ENCODE peak calls at places on chromosome 2, in four cellular contexts. One of them, this sample, is unnamed.
A peak's percentile ranks its signal among the peaks of the same experiment; 100 is the strongest.

GRCh38 chr2:152864601-152865000 is 146.2 kb downstream of the ARL6IP6 start:
- DNase-seq in endothelial cell of umbilical vein: no peak
- DNase-seq in colonic mucosa: no peak
- DNase-seq in esophagus squamous epithelium: no peak
- DNase-seq in this sample: no peak

GRCh38 chr2:152222975-152223638 is 47.5 kb upstream of the STAM2 start:
- DNase-seq in esophagus squamous epithelium: no peak
- DNase-seq in colonic mucosa: peak; percentile 58
- DNase-seq in endothelial cell of umbilical vein: peak; percentile 81
- DNase-seq in this sample: no peak

GRCh38 chr2:195710407-195710806 is 53.4 kb downstream of the SLC39A10 start:
- DNase-seq in esophagus squamous epithelium: no peak
- DNase-seq in endothelial cell of umbilical vein: no peak
- DNase-seq in colonic mucosa: no peak
- DNase-seq in this sample: no peak

GRCh38 chr2:209113030-209113429 is 310.8 kb upstream of the MAP2 start:
- DNase-seq in endothelial cell of umbilical vein: no peak
- DNase-seq in colonic mucosa: no peak
- DNase-seq in esophagus squamous epithelium: no peak
- DNase-seq in this sample: no peak

GRCh38 chr2:236889081-236889780 is 196.5 kb upstream of the COPS8 start:
- DNase-seq in endothelial cell of umbilical vein: peak; percentile 93
- DNase-seq in colonic mucosa: no peak
- DNase-seq in esophagus squamous epithelium: no peak
- DNase-seq in this sample: no peak

GRCh38 chr2:157777425-157777824 is 98.7 kb downstream of the ACVR1 start:
- DNase-seq in colonic mucosa: peak; percentile 45
- DNase-seq in esophagus squamous epithelium: no peak
- DNase-seq in endothelial cell of umbilical vein: peak; percentile 74
- DNase-seq in this sample: peak; percentile 70

GRCh38 chr2:23107341-23107941 is 277.5 kb upstream of the KLHL29 start:
- DNase-seq in esophagus squamous epithelium: no peak
- DNase-seq in endothelial cell of umbilical vein: no peak
- DNase-seq in colonic mucosa: no peak
- DNase-seq in this sample: no peak

GRCh38 chr2:101307950-101308431 is 510 bp downstream of the RNF149 start:
- DNase-seq in colonic mucosa: peak; percentile 39
- DNase-seq in endothelial cell of umbilical vein: no peak
- DNase-seq in esophagus squamous epithelium: no peak
- DNase-seq in this sample: no peak

GRCh38 chr2:97645112-97645699 is 656 bp upstream of the COX5B start:
- DNase-seq in esophagus squamous epithelium: no peak
- DNase-seq in colonic mucosa: no peak
- DNase-seq in endothelial cell of umbilical vein: no peak
- DNase-seq in this sample: no peak

GRCh38 chr2:12824771-12825363 is 108.1 kb downstream of the TRIB2 start:
- DNase-seq in colonic mucosa: peak; percentile 25
- DNase-seq in endothelial cell of umbilical vein: no peak
- DNase-seq in esophagus squamous epithelium: no peak
- DNase-seq in this sample: no peak

GRCh38 chr2:77590298-77590917 is 68.2 kb upstream of the LRRTM4 start:
- DNase-seq in esophagus squamous epithelium: no peak
- DNase-seq in endothelial cell of umbilical vein: no peak
- DNase-seq in colonic mucosa: no peak
- DNase-seq in this sample: no peak

GRCh38 chr2:130864830-130865229 is 28.1 kb downstream of the ARHGEF4 start:
- DNase-seq in colonic mucosa: peak; percentile 42
- DNase-seq in esophagus squamous epithelium: no peak
- DNase-seq in endothelial cell of umbilical vein: no peak
- DNase-seq in this sample: no peak

GRCh38 chr2:12883911-12884310 is 167.2 kb downstream of the TRIB2 start:
- DNase-seq in esophagus squamous epithelium: no peak
- DNase-seq in endothelial cell of umbilical vein: no peak
- DNase-seq in colonic mucosa: no peak
- DNase-seq in this sample: no peak

DNA sequence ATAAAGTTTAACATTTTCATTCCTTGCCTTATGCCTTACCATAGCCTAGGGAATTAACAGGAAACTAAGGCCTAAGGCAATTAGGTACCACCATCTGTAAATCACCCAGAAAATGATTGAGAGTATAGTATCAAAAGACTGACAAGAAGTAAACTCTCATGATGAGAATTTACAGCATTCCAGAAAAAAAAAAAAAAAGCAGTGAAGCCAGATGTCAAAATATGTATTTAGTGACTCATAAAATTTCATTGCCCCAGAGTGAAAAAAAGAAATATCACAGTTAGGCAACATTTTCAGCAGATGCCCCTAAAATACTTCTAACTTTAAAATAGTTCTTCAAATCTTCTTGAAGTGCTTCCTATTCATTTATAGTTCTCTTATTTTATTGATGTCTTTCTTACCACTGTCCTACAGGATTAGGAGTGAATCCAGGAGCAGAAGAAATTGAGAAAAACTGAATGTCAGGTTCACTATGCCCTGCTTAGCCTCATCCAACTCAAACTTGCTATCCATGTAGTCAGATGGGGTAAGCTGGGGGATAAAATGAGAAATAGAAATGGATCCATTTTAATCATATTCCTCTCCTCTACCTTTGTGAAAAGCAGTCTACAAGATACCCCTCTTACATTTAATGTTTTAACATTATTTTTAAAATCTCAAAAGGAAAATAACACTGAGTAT is 57.3 kb upstream of the TANK start:
- DNase-seq in endothelial cell of umbilical vein: peak; percentile 60
- DNase-seq in esophagus squamous epithelium: no peak
- DNase-seq in colonic mucosa: no peak
- DNase-seq in this sample: no peak
- H3K4me3 ChIP-seq in endothelial cell of umbilical vein: no peak overlapping the region
- H3K4me3 ChIP-seq in esophagus squamous epithelium: no peak overlapping the region
- H3K4me3 ChIP-seq in colonic mucosa: no peak overlapping the region
- H3K4me3 ChIP-seq in this sample: no peak overlapping the region

GRCh38 chr2:240569523-240569997 is 1.3 kb downstream of the RNPEPL1 start:
- DNase-seq in colonic mucosa: no peak
- DNase-seq in endothelial cell of umbilical vein: no peak
- DNase-seq in esophagus squamous epithelium: no peak
- DNase-seq in this sample: peak; percentile 7

GRCh38 chr2:240571314-240571973 is 3.2 kb downstream of the RNPEPL1 start:
- DNase-seq in esophagus squamous epithelium: no peak
- DNase-seq in colonic mucosa: no peak
- DNase-seq in endothelial cell of umbilical vein: no peak
- DNase-seq in this sample: peak; percentile 58

GRCh38 chr2:240568678-240569522 is 616 bp downstream of the RNPEPL1 start:
- DNase-seq in esophagus squamous epithelium: no peak
- DNase-seq in endothelial cell of umbilical vein: peak; percentile 59
- DNase-seq in colonic mucosa: peak; percentile 57
- DNase-seq in this sample: no peak

GRCh38 chr2:240570531-240571313 is 2.4 kb downstream of the RNPEPL1 start:
- DNase-seq in esophagus squamous epithelium: no peak
- DNase-seq in endothelial cell of umbilical vein: no peak
- DNase-seq in colonic mucosa: no peak
- DNase-seq in this sample: peak; percentile 56

DNA sequence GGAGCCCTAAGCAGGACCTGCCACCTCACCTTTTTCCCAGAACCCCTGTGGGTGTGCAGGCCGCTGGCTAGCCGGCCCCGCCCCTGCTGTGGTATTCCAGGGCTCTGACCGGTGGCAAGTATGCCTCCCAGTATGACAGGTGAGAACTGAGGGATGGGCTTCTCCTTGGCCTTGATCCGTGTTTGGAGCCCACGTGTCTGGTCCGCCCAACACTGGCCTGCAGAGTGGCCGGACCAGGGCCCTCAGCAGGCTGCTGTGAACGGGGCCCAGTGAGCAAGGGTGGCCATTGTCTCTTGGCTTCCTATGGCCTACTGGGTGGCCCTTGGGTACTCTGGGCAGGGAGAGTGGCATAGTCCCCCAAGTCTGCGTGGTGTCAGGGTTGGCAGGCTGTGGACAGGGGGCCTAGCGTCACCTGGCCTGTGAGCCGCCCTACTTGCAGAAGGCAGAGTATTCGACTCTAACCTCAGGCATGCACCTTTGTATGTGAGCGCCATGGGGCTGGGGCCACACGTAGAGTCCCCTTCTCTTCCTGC is 1.8 kb downstream of the RNPEPL1 start:
- DNase-seq in endothelial cell of umbilical vein: no peak
- DNase-seq in colonic mucosa: no peak
- DNase-seq in esophagus squamous epithelium: no peak
- DNase-seq in this sample: peak; percentile 5
- H3K4me1 ChIP-seq in endothelial cell of umbilical vein: peaks cover 32% of the 10 kb centered on the region
- H3K4me1 ChIP-seq in colonic mucosa: peaks cover 30% of the 10 kb centered on the region
- H3K4me1 ChIP-seq in esophagus squamous epithelium: peaks cover 56% of the 10 kb centered on the region
- H3K4me1 ChIP-seq in this sample: peaks cover 31% of the 10 kb centered on the region

GRCh38 chr2:229378386-229378785 is 107.3 kb upstream of the PID1 start:
- DNase-seq in esophagus squamous epithelium: no peak
- DNase-seq in endothelial cell of umbilical vein: no peak
- DNase-seq in colonic mucosa: no peak
- DNase-seq in this sample: no peak
- H3K4me3 ChIP-seq in esophagus squamous epithelium: no peak overlapping the region
- H3K4me3 ChIP-seq in endothelial cell of umbilical vein: no peak overlapping the region
- H3K4me3 ChIP-seq in colonic mucosa: no peak overlapping the region
- H3K4me3 ChIP-seq in this sample: no peak overlapping the region

GRCh38 chr2:37667704-37668103 is 3.7 kb downstream of the CDC42EP3 start:
- DNase-seq in endothelial cell of umbilical vein: no peak
- DNase-seq in esophagus squamous epithelium: no peak
- DNase-seq in colonic mucosa: no peak
- DNase-seq in this sample: no peak
- H3K4me1 ChIP-seq in endothelial cell of umbilical vein: peaks cover 44% of the 10 kb centered on the region
- H3K4me1 ChIP-seq in esophagus squamous epithelium: no peaks in the 10 kb centered on the region
- H3K4me1 ChIP-seq in colonic mucosa: peaks cover 6% of the 10 kb centered on the region
- H3K4me1 ChIP-seq in this sample: peaks cover 6% of the 10 kb centered on the region

This sample was measured in ascending aorta.